ENCODE peak calls at places on chromosome 3, in four cellular contexts. F is stimulated activated CD4-positive, alpha-beta T cell treated with anti-CD3 and anti-CD28 coated beads, Interleukin-1b, Interleukin-23, amount 100 ng/mL, for 4 hours; W is amniotic stem cell; R is coronary artery. N is an unnamed sample.
A peak's percentile ranks its signal among the peaks of the same experiment; 100 is the strongest.

GRCh38 chr3:131361464-131362421 is 19.8 kb upstream of the NUDT16 start:
- DNase-seq in F (no peak), W (no peak), R (no peak), N (peak; percentile 86)

GRCh38 chr3:184739594-184740505 is 28.0 kb upstream of the MAGEF1 start:
- DNase-seq in F (no peak), W (no peak), R (peak; percentile 4), N (no peak)

GRCh38 chr3:177703788-177704187 is 506.5 kb upstream of the TBL1XR1 start:
- DNase-seq in F (no peak), W (no peak), R (no peak), N (peak; percentile 44)

GRCh38 chr3:172982731-172983364 is 158.2 kb downstream of the SPATA16 start:
- DNase-seq in F (no peak), W (no peak), R (no peak), N (peak; percentile 9)

GRCh38 chr3:173785004-173785403 is 387.5 kb downstream of the NLGN1 start:
- DNase-seq in F (no peak), W (no peak), R (no peak), N (no peak)

GRCh38 chr3:46942079-46942478 is 34.5 kb downstream of the CCDC12 start:
- DNase-seq in F (no peak), W (no peak), R (no peak), N (no peak)

GRCh38 chr3:32869513-32870047 is 51.8 kb downstream of the TRIM71 start:
- DNase-seq in F (no peak), W (no peak), R (no peak), N (no peak)

GRCh38 chr3:152259480-152259879 is 9.2 kb upstream of the MBNL1 start:
- DNase-seq in F (no peak), W (no peak), R (no peak), N (no peak)

GRCh38 chr3:178302966-178303930 is 233.0 kb upstream of the KCNMB2 start:
- DNase-seq in F (no peak), W (no peak), R (no peak), N (peak; percentile 30)

GRCh38 chr3:2603734-2604297 is 505.1 kb downstream of the CNTN4 start:
- DNase-seq in F (no peak), W (no peak), R (no peak), N (no peak)

GRCh38 chr3:55191911-55192787 is 264.3 kb upstream of the LRTM1 start:
- DNase-seq in F (no peak), W (no peak), R (no peak), N (peak; percentile 99)

GRCh38 chr3:158847466-158847849 is 45.6 kb downstream of the MFSD1 start:
- DNase-seq in F (no peak), W (no peak), R (no peak), N (no peak)

GRCh38 chr3:112671930-112672715 is 31.2 kb upstream of the CCDC80 start:
- DNase-seq in F (no peak), W (peak; percentile 66), R (no peak), N (peak; percentile 90)

GRCh38 chr3:81375921-81376320 is 385.5 kb downstream of the GBE1 start:
- DNase-seq in F (no peak), W (no peak), R (no peak), N (no peak)

GRCh38 chr3:46558184-46559029 is 7.7 kb downstream of the LRRC2 start:
- DNase-seq in F (peak; percentile 41), W (no peak), R (no peak), N (peak; percentile 87)

GRCh38 chr3:60555704-60556340 is 695.4 kb downstream of the FHIT start:
- DNase-seq in F (no peak), W (no peak), R (no peak), N (peak; percentile 98)

GRCh38 chr3:124992041-124992440 is 57.5 kb upstream of the MUC13 start:
- DNase-seq in F (no peak), W (no peak), R (no peak), N (no peak)

GRCh38 chr3:195443391-195443989 is 670 bp upstream of the ACAP2 start:
- DNase-seq in F (no peak), W (no peak), R (no peak), N (no peak)

GRCh38 chr3:161345023-161345422 is 26.3 kb downstream of the SPTSSB start:
- DNase-seq in F (no peak), W (no peak), R (no peak), N (no peak)

GRCh38 chr3:94525039-94525438 is 462.2 kb downstream of the NSUN3 start:
- DNase-seq in F (no peak), W (no peak), R (no peak), N (peak; percentile 16)

GRCh38 chr3:44596631-44597030 is 11.9 kb downstream of the ZNF660 start:
- DNase-seq in F (no peak), W (no peak), R (no peak), N (no peak)

GRCh38 chr3:170033489-170033888 is 4.3 kb upstream of the GPR160 start:
- DNase-seq in F (no peak), W (no peak), R (no peak), N (no peak)

GRCh38 chr3:159840900-159841299 is 147.7 kb upstream of the IL12A start:
- DNase-seq in F (no peak), W (no peak), R (no peak), N (peak; percentile 91)

GRCh38 chr3:95705786-95706418 is 1108.5 kb upstream of the EPHA6 start:
- DNase-seq in F (no peak), W (no peak), R (no peak), N (peak; percentile 23)

GRCh38 chr3:186255703-186256331 is 106.2 kb downstream of the DGKG start:
- DNase-seq in F (no peak), W (no peak), R (no peak), N (peak; percentile 33)

GRCh38 chr3:50242778-50243551 is 7.0 kb downstream of the GNAI2 start:
- DNase-seq in F (no peak), W (no peak), R (no peak), N (peak; percentile 47)

GRCh38 chr3:131033480-131034080 is 6.9 kb downstream of the NEK11 start:
- DNase-seq in F (no peak), W (peak; percentile 7), R (no peak), N (peak; percentile 47)

GRCh38 chr3:43649365-43649968 is 27.7 kb upstream of the ANO10 start:
- DNase-seq in F (no peak), W (no peak), R (no peak), N (no peak)

GRCh38 chr3:175005881-175006280 is 146.7 kb downstream of the NAALADL2 start:
- DNase-seq in F (no peak), W (no peak), R (no peak), N (no peak)

GRCh38 chr3:15460891-15461524 is 33.6 kb downstream of the EAF1 start:
- DNase-seq in F (no peak), W (no peak), R (no peak), N (no peak)

GRCh38 chr3:128623762-128624176 is 26.8 kb downstream of the RPN1 start:
- DNase-seq in F (no peak), W (no peak), R (no peak), N (no peak)

GRCh38 chr3:168061332-168061996 is 34.3 kb downstream of the GOLIM4 start:
- DNase-seq in F (no peak), W (no peak), R (no peak), N (no peak)

GRCh38 chr3:141407043-141407442 is 38.7 kb downstream of the ZBTB38 start:
- DNase-seq in F (no peak), W (peak; percentile 85), R (no peak), N (no peak)

GRCh38 chr3:188683032-188683491 is 488.7 kb upstream of the TPRG1 start:
- DNase-seq in F (no peak), W (no peak), R (peak; percentile 80), N (peak; percentile 99)

GRCh38 chr3:30702038-30702437 is 95.6 kb downstream of the TGFBR2 start:
- DNase-seq in F (no peak), W (no peak), R (no peak), N (no peak)

GRCh38 chr3:185658504-185658912 is 72.4 kb downstream of the SENP2 start:
- DNase-seq in F (no peak), W (peak; percentile 91), R (peak; percentile 92), N (peak; percentile 97)

GRCh38 chr3:176430244-176430893 is 766.9 kb downstream of the TBL1XR1 start:
- DNase-seq in F (no peak), W (no peak), R (no peak), N (peak; percentile 50)